ENCODE peak calls at places on chromosomes 6 and 20, in nine cellular contexts. U is skeletal muscle cell; C is activated naive CD8-positive, alpha-beta T cell treated with anti-CD3 and anti-CD28 coated beads, Interleukin-2, amount 50 U/mL, for 24 hours; F is COR-L47; E is choroid plexus epithelial cell; W is NCI-H2029; P is iPS-NIHi11; O is WTC11; M is stimulated activated CD4-positive, alpha-beta T cell treated with anti-CD3 and anti-CD28 coated beads, Interleukin-15, amount 100 ng/mL, for 48 hours. D is an unnamed sample.

GRCh38 chr6:144093236-144093635 is 2.1 kb downstream of the SF3B5 start:
- DNase-seq in U (no peak), C (no peak), F (no peak), E (no peak), W (no peak), P (no peak), O (no peak), M (no peak), D (no peak)

GRCh38 chr6:37990762-37991525 is 171.4 kb downstream of the ZFAND3 start:
- DNase-seq in U (peak), C (no peak), F (no peak), E (peak), W (no peak), P (no peak), O (no peak), M (no peak), D (peak)

GRCh38 chr6:116392158-116393032 is 21.6 kb downstream of the DSE start:
- DNase-seq in U (no peak), C (no peak), F (no peak), E (peak), W (no peak), P (no peak), O (no peak), M (no peak), D (no peak)

GRCh38 chr20:45467861-45468260 is 1.7 kb upstream of the WFDC2 start:
- DNase-seq in U (no peak), C (no peak), F (peak), E (no peak), W (peak), P (no peak), O (no peak), M (no peak), D (no peak)

GRCh38 chr20:35632539-35633115 is 17.0 kb downstream of the SPAG4 start:
- DNase-seq in U (no peak), C (no peak), F (no peak), E (no peak), W (no peak), P (no peak), O (no peak), M (no peak), D (no peak)

GRCh38 chr20:62944184-62944583 is 6.2 kb downstream of the GID8 start:
- DNase-seq in U (no peak), C (no peak), F (no peak), E (no peak), W (no peak), P (no peak), O (no peak), M (no peak), D (no peak)

GRCh38 chr6:142833054-142833453 is 111.9 kb downstream of the HIVEP2 start:
- DNase-seq in U (peak), C (no peak), F (no peak), E (peak), W (no peak), P (no peak), O (no peak), M (no peak), D (no peak)

GRCh38 chr20:41654884-41655283 is 36.7 kb upstream of the CHD6 start:
- DNase-seq in U (peak), C (no peak), F (no peak), E (peak), W (no peak), P (peak), O (peak), M (no peak), D (peak)

D was measured in myocyte.